ENCODE peak calls at places on chromosomes 2 and 18, in five cellular contexts. B, D, I, P and V are unnamed samples. For H3K4me1, the result is how much of the 10 kb centered on the place peaks cover.

GRCh38 chr2:217790681-217791392 is 212.0 kb downstream of the TNS1 start:
- DNase-seq in B (peak), D (no peak), I (no peak), P (no peak), V (peak)

GRCh38 chr2:186848873-186849578 is at the start of gene ZSWIM2:
- DNase-seq in B (peak), D (peak), I (peak), P (peak), V (peak)

GRCh38 chr2:138071720-138072719 is 107.7 kb downstream of the HNMT start:
- DNase-seq in B (peak), D (peak), I (peak), P (no peak), V (peak)

GRCh38 chr2:219701847-219702634 is 74.6 kb downstream of the SLC4A3 start:
- DNase-seq in B (peak), D (peak), I (no peak), P (no peak), V (peak)

GRCh38 chr2:219475697-219476604 is 22.7 kb upstream of the GMPPA start:
- DNase-seq in B (peak), D (peak), I (peak), P (no peak), V (peak)

GRCh38 chr2:199841409-199841808 is 9.6 kb downstream of the FTCDNL1 start:
- DNase-seq in B (no peak), D (no peak), I (no peak), P (no peak), V (no peak)

GRCh38 chr2:98713332-98714015 is 17.5 kb downstream of the MGAT4A start:
- DNase-seq in B (no peak), D (no peak), I (no peak), P (no peak), V (no peak)

GRCh38 chr2:205107810-205108209 is 562.5 kb downstream of the PARD3B start:
- DNase-seq in B (no peak), D (peak), I (no peak), P (no peak), V (no peak)

GRCh38 chr2:38508311-38509039 is 94.3 kb downstream of the HNRNPLL start:
- DNase-seq in B (peak), D (peak), I (peak), P (peak), V (peak)

GRCh38 chr2:219416233-219416598 is 2.0 kb upstream of the DES start:
- DNase-seq in B (no peak), D (no peak), I (no peak), P (no peak), V (no peak)

GRCh38 chr2:116074161-116074560 is 1631.7 kb downstream of the DPP10 start:
- DNase-seq in B (no peak), D (no peak), I (no peak), P (no peak), V (no peak)

GRCh38 chr2:170715062-170715931 is at the start of gene SP5:
- DNase-seq in B (peak), D (peak), I (peak), P (peak), V (peak)

GRCh38 chr2:34234823-34235222 is 635.7 kb upstream of the FAM98A start:
- DNase-seq in B (no peak), D (no peak), I (no peak), P (no peak), V (no peak)

GRCh38 chr2:206783718-206784117 is 18.3 kb downstream of the FASTKD2 start:
- DNase-seq in B (no peak), D (peak), I (no peak), P (no peak), V (peak)

GRCh38 chr2:79512442-79513401 is at the start of gene CTNNA2:
- DNase-seq in B (no peak), D (peak), I (peak), P (peak), V (peak)

GRCh38 chr2:14492920-14493503 is 139.5 kb upstream of the LRATD1 start:
- DNase-seq in B (peak), D (peak), I (peak), P (peak), V (peak)

GRCh38 chr2:187912956-187913355 is 358.7 kb upstream of the TFPI start:
- DNase-seq in B (no peak), D (no peak), I (no peak), P (no peak), V (no peak)

GRCh38 chr2:69625078-69625788 is 18.3 kb downstream of the AAK1 start:
- DNase-seq in B (peak), D (no peak), I (no peak), P (no peak), V (peak)

GRCh38 chr2:15615310-15615920 is 23.7 kb downstream of the DDX1 start:
- DNase-seq in B (no peak), D (no peak), I (no peak), P (no peak), V (no peak)

GRCh38 chr2:239918749-239919148 is 106.4 kb downstream of the NDUFA10 start:
- DNase-seq in B (no peak), D (no peak), I (no peak), P (no peak), V (no peak)

GRCh38 chr2:109320195-109320935 is 191.4 kb downstream of the SH3RF3 start:
- DNase-seq in B (no peak), D (no peak), I (no peak), P (no peak), V (peak)
- H3K4me1 ChIP-seq in B (under half), D (under half), I (under half), P (under half), V (under half)

GRCh38 chr2:233061007-233061590 is 957 bp downstream of the INPP5D start:
- DNase-seq in B (no peak), D (no peak), I (no peak), P (no peak), V (no peak)
- H2AK5ac ChIP-seq in B (no peak), D (no peak), I (no peak), P (no peak), V (no peak)

GRCh38 chr2:101148777-101149176 is 2.4 kb downstream of the TBC1D8 start:
- DNase-seq in B (no peak), D (no peak), I (no peak), P (no peak), V (no peak)

GRCh38 chr2:101147062-101147461 is 4.1 kb downstream of the TBC1D8 start:
- DNase-seq in B (no peak), D (no peak), I (no peak), P (no peak), V (no peak)

GRCh38 chr2:101149241-101150192 is 1.7 kb downstream of the TBC1D8 start:
- DNase-seq in B (no peak), D (peak), I (no peak), P (no peak), V (peak)

GRCh38 chr2:101146535-101146934 is 4.6 kb downstream of the TBC1D8 start:
- DNase-seq in B (no peak), D (no peak), I (no peak), P (no peak), V (no peak)

DNA sequence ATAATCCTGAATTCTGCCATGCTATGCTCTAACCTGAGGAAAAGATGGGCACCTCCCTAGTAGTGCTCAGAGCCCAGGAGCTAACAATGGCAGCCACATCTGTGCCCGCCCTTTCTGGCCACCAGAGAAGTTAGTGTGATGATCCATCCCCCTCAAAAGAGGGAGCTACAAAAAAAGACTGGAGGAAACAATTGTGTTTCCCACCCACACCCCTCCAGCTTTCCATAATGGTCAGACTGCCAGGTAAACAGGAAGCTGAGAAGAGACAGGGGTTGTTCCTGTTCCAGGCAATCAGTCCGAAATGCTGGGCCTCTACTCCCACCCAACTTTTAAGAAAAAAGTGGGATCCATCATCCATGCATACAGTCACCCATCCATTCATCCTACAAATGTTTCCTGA is 3.2 kb downstream of the TBC1D8 start:
- DNase-seq in B (no peak), D (no peak), I (no peak), P (no peak), V (no peak)
- H3K4me1 ChIP-seq in B (under half), D (under half), I (under half), P (under half), V (under half)

GRCh38 chr2:47041065-47041464 is 114.0 kb downstream of the STPG4 start:
- DNase-seq in B (no peak), D (no peak), I (no peak), P (no peak), V (peak)

GRCh38 chr2:47040662-47041061 is 114.4 kb downstream of the STPG4 start:
- DNase-seq in B (no peak), D (no peak), I (no peak), P (no peak), V (no peak)

GRCh38 chr2:47038656-47039501 is 116.2 kb downstream of the STPG4 start:
- DNase-seq in B (no peak), D (no peak), I (no peak), P (no peak), V (peak)

GRCh38 chr2:47039502-47039870 is 115.6 kb downstream of the STPG4 start:
- DNase-seq in B (no peak), D (no peak), I (no peak), P (no peak), V (peak)

GRCh38 chr2:47039913-47040562 is 115.1 kb downstream of the STPG4 start:
- DNase-seq in B (peak), D (no peak), I (no peak), P (no peak), V (peak)
- H2AK5ac ChIP-seq in B (peak), D (no peak), I (no peak), P (peak), V (peak)

GRCh38 chr18:57835904-57836303 is 32.8 kb upstream of the ATP8B1 start:
- DNase-seq in B (no peak), D (no peak), I (no peak), P (no peak), V (no peak)
- H3K4me1 ChIP-seq in B (under half), D (under half), I (under half), P (under half), V (under half)

DNA sequence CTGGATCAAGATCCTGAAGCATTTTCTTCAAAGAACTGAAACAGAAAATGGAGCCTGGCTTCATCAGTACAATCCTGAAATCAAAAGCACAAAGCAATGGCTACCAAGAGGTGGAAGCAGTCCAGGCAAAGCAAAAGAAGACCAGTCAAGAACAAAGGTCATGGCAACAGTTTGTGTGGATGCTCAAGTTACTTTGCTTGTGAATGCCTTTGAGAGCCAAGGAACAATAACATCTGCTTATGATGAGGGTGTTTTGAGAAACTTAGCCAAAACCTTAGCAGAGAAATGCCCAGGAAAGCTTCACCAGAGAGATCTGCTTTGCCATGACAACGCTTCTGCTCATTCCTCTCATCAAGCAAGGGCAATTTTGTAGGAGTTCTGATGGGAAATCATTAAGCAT is 723.1 kb downstream of the TMEM182 start:
- DNase-seq in B (no peak), D (no peak), I (no peak), P (no peak), V (no peak)
- H2AK5ac ChIP-seq in B (no peak), D (no peak), I (no peak), P (no peak), V (no peak)

GRCh38 chr2:230719340-230719739 is 6.7 kb downstream of the CAB39 start:
- DNase-seq in B (no peak), D (no peak), I (no peak), P (no peak), V (no peak)
- H3K4me1 ChIP-seq in B (under half), D (under half), I (under half), P (under half), V (under half)

DNA sequence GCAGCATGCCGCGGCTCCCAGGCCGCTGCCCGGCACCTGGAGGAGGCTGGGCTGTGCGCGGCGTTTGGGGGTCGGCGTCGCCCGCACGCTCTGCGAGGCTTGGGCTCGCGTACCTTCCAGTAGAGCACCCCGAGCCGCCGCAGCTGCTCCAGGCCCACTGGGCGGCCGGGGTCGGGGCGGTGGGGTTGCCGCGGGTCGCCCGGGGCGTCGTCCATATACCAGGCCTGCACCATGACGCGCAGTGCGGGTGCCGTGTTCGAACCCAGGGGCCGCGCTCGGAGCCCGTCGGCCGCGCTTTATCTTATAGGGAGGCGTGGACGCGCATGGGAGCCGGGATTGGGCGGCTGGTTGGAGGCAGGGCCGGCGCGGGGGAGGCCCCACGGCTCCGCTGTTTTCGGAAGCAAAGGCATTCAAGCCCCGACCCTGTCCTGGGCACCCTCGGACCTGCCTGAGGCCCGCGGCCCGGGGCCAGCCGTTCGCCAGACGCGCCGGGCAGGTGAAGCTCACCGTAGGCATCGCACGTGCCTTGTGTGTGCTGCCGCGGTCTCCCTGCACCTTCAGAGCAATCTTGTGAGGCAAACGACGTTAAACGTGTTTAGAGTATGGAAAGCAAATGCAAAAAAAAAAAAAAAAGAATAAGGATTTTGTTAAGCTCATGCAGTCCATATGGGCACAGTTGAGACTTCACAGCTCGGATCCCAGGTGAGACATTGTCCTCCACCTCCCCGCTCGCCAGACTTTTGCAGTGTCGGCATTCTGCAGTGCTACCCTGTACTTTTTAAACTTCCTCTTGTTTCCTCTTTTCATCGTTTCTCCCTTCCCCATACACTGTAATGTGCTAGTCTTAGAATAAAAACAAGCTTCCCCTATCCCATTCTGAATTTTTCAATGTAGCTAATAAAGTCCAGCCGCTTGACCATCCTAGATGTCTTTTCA is at the start of gene ADI1:
- DNase-seq in B (peak), D (peak), I (no peak), P (peak), V (peak)
- H2AK5ac ChIP-seq in B (peak), D (peak), I (peak), P (peak), V (no peak)